ENCODE peak calls at places on chromosomes 1 and 21, in ten cellular contexts. One of them, this sample, is unnamed.
A peak's percentile ranks its signal among the peaks of the same experiment; 100 is the strongest.

GRCh38 chr1:23979387-23980005 is 631 bp downstream of the SRSF10 start:
- DNase-seq in transverse colon: no peak
- DNase-seq in astrocyte: no peak
- DNase-seq in SK-N-SH: no peak
- DNase-seq in esophagus squamous epithelium: no peak
- DNase-seq in tibial nerve: peak; percentile 19
- DNase-seq in HCT116: no peak
- DNase-seq in body of pancreas: no peak
- DNase-seq in stomach: no peak
- DNase-seq in fibroblast of lung: no peak
- DNase-seq in this sample: no peak

GRCh38 chr21:45615145-45615711 is 28.3 kb upstream of the PCBP3 start:
- DNase-seq in transverse colon: peak; percentile 69
- DNase-seq in astrocyte: peak; percentile 45
- DNase-seq in SK-N-SH: peak; percentile 72
- DNase-seq in esophagus squamous epithelium: no peak
- DNase-seq in tibial nerve: no peak
- DNase-seq in HCT116: no peak
- DNase-seq in body of pancreas: peak; percentile 31
- DNase-seq in stomach: peak; percentile 55
- DNase-seq in fibroblast of lung: no peak
- DNase-seq in this sample: peak; percentile 77

GRCh38 chr1:51936531-51936930 is 54.0 kb downstream of the RAB3B start:
- DNase-seq in transverse colon: no peak
- DNase-seq in astrocyte: no peak
- DNase-seq in SK-N-SH: no peak
- DNase-seq in esophagus squamous epithelium: no peak
- DNase-seq in tibial nerve: no peak
- DNase-seq in HCT116: no peak
- DNase-seq in body of pancreas: no peak
- DNase-seq in stomach: no peak
- DNase-seq in fibroblast of lung: peak; percentile 34
- DNase-seq in this sample: no peak

GRCh38 chr21:43624343-43624742 is 34.9 kb downstream of the HSF2BP start:
- DNase-seq in transverse colon: no peak
- DNase-seq in astrocyte: no peak
- DNase-seq in SK-N-SH: no peak
- DNase-seq in esophagus squamous epithelium: no peak
- DNase-seq in tibial nerve: no peak
- DNase-seq in HCT116: no peak
- DNase-seq in body of pancreas: no peak
- DNase-seq in stomach: no peak
- DNase-seq in fibroblast of lung: no peak
- DNase-seq in this sample: no peak

GRCh38 chr1:243325305-243325890 is 69.6 kb downstream of the SDCCAG8 start:
- DNase-seq in transverse colon: no peak
- DNase-seq in astrocyte: peak; percentile 36
- DNase-seq in SK-N-SH: peak; percentile 39
- DNase-seq in esophagus squamous epithelium: no peak
- DNase-seq in tibial nerve: peak; percentile 75
- DNase-seq in HCT116: peak; percentile 38
- DNase-seq in body of pancreas: peak; percentile 30
- DNase-seq in stomach: no peak
- DNase-seq in fibroblast of lung: peak; percentile 81
- DNase-seq in this sample: no peak

GRCh38 chr21:29208666-29209059 is 78.2 kb downstream of the MAP3K7CL start:
- DNase-seq in transverse colon: no peak
- DNase-seq in astrocyte: peak; percentile 96
- DNase-seq in SK-N-SH: no peak
- DNase-seq in esophagus squamous epithelium: no peak
- DNase-seq in tibial nerve: no peak
- DNase-seq in HCT116: no peak
- DNase-seq in body of pancreas: no peak
- DNase-seq in stomach: no peak
- DNase-seq in fibroblast of lung: peak; percentile 84
- DNase-seq in this sample: no peak

GRCh38 chr21:36104306-36105300 is 30.3 kb upstream of the CBR3 start:
- DNase-seq in transverse colon: peak; percentile 34
- DNase-seq in astrocyte: peak; percentile 30
- DNase-seq in SK-N-SH: peak; percentile 33
- DNase-seq in esophagus squamous epithelium: no peak
- DNase-seq in tibial nerve: peak; percentile 56
- DNase-seq in HCT116: peak; percentile 24
- DNase-seq in body of pancreas: peak; percentile 60
- DNase-seq in stomach: peak; percentile 35
- DNase-seq in fibroblast of lung: peak; percentile 53
- DNase-seq in this sample: peak; percentile 70

GRCh38 chr21:34649400-34649799 is 19.4 kb upstream of the CLIC6 start:
- DNase-seq in transverse colon: no peak
- DNase-seq in astrocyte: no peak
- DNase-seq in SK-N-SH: no peak
- DNase-seq in esophagus squamous epithelium: no peak
- DNase-seq in tibial nerve: no peak
- DNase-seq in HCT116: no peak
- DNase-seq in body of pancreas: no peak
- DNase-seq in stomach: no peak
- DNase-seq in fibroblast of lung: no peak
- DNase-seq in this sample: no peak

GRCh38 chr1:231420959-231421615 is 1.0 kb downstream of the EGLN1 start:
- DNase-seq in transverse colon: peak; percentile 51
- DNase-seq in astrocyte: peak; percentile 60
- DNase-seq in SK-N-SH: peak; percentile 69
- DNase-seq in esophagus squamous epithelium: peak; percentile 7
- DNase-seq in tibial nerve: peak; percentile 22
- DNase-seq in HCT116: no peak
- DNase-seq in body of pancreas: peak; percentile 79
- DNase-seq in stomach: peak; percentile 52
- DNase-seq in fibroblast of lung: peak; percentile 47
- DNase-seq in this sample: peak; percentile 17

GRCh38 chr1:231419147-231419546 is 2.9 kb downstream of the EGLN1 start:
- DNase-seq in transverse colon: no peak
- DNase-seq in astrocyte: no peak
- DNase-seq in SK-N-SH: no peak
- DNase-seq in esophagus squamous epithelium: no peak
- DNase-seq in tibial nerve: no peak
- DNase-seq in HCT116: no peak
- DNase-seq in body of pancreas: no peak
- DNase-seq in stomach: no peak
- DNase-seq in fibroblast of lung: no peak
- DNase-seq in this sample: no peak

GRCh38 chr1:231418741-231419107 is 3.4 kb downstream of the EGLN1 start:
- DNase-seq in transverse colon: no peak
- DNase-seq in astrocyte: no peak
- DNase-seq in SK-N-SH: no peak
- DNase-seq in esophagus squamous epithelium: no peak
- DNase-seq in tibial nerve: no peak
- DNase-seq in HCT116: no peak
- DNase-seq in body of pancreas: no peak
- DNase-seq in stomach: no peak
- DNase-seq in fibroblast of lung: no peak
- DNase-seq in this sample: no peak

GRCh38 chr1:231420299-231420958 is 1.7 kb downstream of the EGLN1 start:
- DNase-seq in transverse colon: no peak
- DNase-seq in astrocyte: peak; percentile 39
- DNase-seq in SK-N-SH: peak; percentile 12
- DNase-seq in esophagus squamous epithelium: no peak
- DNase-seq in tibial nerve: no peak
- DNase-seq in HCT116: no peak
- DNase-seq in body of pancreas: no peak
- DNase-seq in stomach: no peak
- DNase-seq in fibroblast of lung: peak; percentile 36
- DNase-seq in this sample: no peak

DNA sequence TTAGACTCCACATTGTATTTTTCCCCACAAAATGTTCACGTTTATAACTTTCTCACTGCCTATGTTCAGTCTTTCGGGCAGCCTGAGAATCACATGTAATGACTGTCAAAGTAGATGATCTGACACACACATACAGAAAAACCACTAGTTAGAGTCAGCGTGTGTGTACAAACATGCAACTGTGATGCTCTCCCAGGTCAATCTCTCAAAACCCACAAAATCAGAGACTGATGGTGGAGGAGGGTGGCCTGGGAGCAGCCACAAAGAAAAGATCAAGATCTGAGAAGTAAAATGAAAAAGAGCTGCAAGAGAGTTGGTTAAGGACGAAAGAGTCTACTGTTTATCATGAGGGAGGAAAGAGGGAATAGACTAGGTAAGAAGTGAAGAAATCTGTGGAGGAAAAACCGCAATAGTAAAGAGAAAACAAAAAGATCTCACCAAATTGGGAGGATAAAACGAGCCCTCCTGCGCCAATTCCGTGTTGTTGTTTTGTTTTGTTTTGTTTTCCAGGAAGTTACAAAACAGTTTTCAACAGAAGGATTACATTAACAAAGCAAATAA is 2.3 kb downstream of the EGLN1 start:
- DNase-seq in transverse colon: no peak
- DNase-seq in astrocyte: no peak
- DNase-seq in SK-N-SH: no peak
- DNase-seq in esophagus squamous epithelium: no peak
- DNase-seq in tibial nerve: no peak
- DNase-seq in HCT116: no peak
- DNase-seq in body of pancreas: no peak
- DNase-seq in stomach: no peak
- DNase-seq in fibroblast of lung: peak; percentile 14
- DNase-seq in this sample: no peak
- H3K9me3 ChIP-seq in transverse colon: no peaks in the 10 kb centered on the region
- H3K9me3 ChIP-seq in astrocyte: no peaks in the 10 kb centered on the region
- H3K9me3 ChIP-seq in SK-N-SH: no peaks in the 10 kb centered on the region
- H3K9me3 ChIP-seq in esophagus squamous epithelium: no peaks in the 10 kb centered on the region
- H3K9me3 ChIP-seq in tibial nerve: no peaks in the 10 kb centered on the region
- H3K9me3 ChIP-seq in HCT116: no peaks in the 10 kb centered on the region
- H3K9me3 ChIP-seq in body of pancreas: no peaks in the 10 kb centered on the region
- H3K9me3 ChIP-seq in stomach: no peaks in the 10 kb centered on the region
- H3K9me3 ChIP-seq in fibroblast of lung: no peaks in the 10 kb centered on the region
- H3K9me3 ChIP-seq in this sample: no peaks in the 10 kb centered on the region

DNA sequence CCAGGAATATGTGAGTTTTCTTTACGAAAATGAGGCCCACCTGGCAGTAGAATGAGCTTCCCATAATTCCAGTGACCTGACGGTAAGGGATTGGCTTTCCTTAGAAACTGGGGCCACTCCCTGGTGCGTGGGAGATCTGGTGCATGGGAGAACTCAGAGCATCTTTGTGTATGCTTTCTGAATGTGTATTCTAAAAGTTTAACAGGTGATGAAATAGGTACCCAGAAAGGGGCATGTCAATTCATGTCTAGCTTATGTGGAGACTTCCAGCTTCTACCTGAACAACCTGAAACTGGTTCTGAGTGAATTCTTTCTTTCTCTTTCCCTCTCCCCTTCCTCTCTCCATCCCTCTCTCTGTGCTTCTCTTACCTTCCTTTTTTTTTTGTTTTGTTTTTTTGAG is 15.2 kb upstream of the FCRLA start:
- DNase-seq in transverse colon: no peak
- DNase-seq in astrocyte: no peak
- DNase-seq in SK-N-SH: no peak
- DNase-seq in esophagus squamous epithelium: no peak
- DNase-seq in tibial nerve: no peak
- DNase-seq in HCT116: no peak
- DNase-seq in body of pancreas: no peak
- DNase-seq in stomach: no peak
- DNase-seq in fibroblast of lung: no peak
- DNase-seq in this sample: no peak
- TF ChIP-seq CTCF in transverse colon: no peak
- TF ChIP-seq CTCF in astrocyte: no peak
- TF ChIP-seq CTCF in SK-N-SH: no peak
- TF ChIP-seq CTCF in esophagus squamous epithelium: no peak
- TF ChIP-seq CTCF in tibial nerve: no peak
- TF ChIP-seq CTCF in HCT116: no peak
- TF ChIP-seq CTCF in body of pancreas: no peak
- TF ChIP-seq CTCF in stomach: no peak
- TF ChIP-seq CTCF in fibroblast of lung: no peak
- TF ChIP-seq CTCF in this sample: no peak

DNA sequence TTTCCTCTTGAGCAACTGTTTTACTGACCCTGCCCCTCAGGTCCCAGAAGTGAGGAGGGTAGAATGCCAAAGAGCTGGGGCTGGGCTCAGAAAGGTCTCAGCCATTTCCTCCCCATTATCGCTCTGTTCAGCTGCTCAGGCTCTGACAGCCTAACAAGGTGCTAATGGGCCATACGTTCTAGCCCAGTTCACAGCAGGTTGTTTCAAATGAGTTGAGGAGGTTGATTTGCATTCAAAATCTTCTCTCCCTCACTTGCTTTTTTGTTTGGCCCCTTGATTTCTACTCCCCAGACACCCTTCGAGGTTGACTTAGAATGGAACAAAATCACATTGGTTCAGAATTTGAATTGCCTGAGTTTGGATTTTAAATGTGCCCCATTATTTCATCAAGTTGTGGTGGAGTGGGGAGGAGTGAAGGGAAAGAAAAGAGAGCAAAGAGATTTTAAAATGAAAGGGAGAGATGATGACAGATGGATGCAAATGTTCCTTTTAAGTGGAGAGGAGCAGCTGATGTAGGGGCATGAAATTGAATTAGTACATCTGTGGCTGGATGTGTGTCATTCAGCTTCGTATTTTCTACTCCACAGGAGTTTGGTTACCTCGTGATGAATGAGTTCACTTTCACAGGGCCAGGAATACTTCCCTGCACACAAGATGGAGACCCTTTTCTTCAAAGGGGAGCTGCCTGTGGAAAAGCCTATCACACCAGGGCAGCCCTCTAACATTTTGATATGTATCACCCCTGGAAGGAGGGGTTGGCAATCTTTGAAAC is 425.8 kb upstream of the CAMK1G start:
- DNase-seq in transverse colon: no peak
- DNase-seq in astrocyte: no peak
- DNase-seq in SK-N-SH: no peak
- DNase-seq in esophagus squamous epithelium: no peak
- DNase-seq in tibial nerve: no peak
- DNase-seq in HCT116: no peak
- DNase-seq in body of pancreas: no peak
- DNase-seq in stomach: no peak
- DNase-seq in fibroblast of lung: no peak
- DNase-seq in this sample: no peak
- H3K27ac ChIP-seq in transverse colon: no peak overlapping the region
- H3K27ac ChIP-seq in astrocyte: no peak overlapping the region
- H3K27ac ChIP-seq in SK-N-SH: no peak overlapping the region
- H3K27ac ChIP-seq in esophagus squamous epithelium: no peak overlapping the region
- H3K27ac ChIP-seq in tibial nerve: no peak overlapping the region
- H3K27ac ChIP-seq in HCT116: no peak overlapping the region
- H3K27ac ChIP-seq in body of pancreas: no peak overlapping the region
- H3K27ac ChIP-seq in stomach: no peak overlapping the region
- H3K27ac ChIP-seq in fibroblast of lung: no peak overlapping the region
- H3K27ac ChIP-seq in this sample: no peak overlapping the region

DNA sequence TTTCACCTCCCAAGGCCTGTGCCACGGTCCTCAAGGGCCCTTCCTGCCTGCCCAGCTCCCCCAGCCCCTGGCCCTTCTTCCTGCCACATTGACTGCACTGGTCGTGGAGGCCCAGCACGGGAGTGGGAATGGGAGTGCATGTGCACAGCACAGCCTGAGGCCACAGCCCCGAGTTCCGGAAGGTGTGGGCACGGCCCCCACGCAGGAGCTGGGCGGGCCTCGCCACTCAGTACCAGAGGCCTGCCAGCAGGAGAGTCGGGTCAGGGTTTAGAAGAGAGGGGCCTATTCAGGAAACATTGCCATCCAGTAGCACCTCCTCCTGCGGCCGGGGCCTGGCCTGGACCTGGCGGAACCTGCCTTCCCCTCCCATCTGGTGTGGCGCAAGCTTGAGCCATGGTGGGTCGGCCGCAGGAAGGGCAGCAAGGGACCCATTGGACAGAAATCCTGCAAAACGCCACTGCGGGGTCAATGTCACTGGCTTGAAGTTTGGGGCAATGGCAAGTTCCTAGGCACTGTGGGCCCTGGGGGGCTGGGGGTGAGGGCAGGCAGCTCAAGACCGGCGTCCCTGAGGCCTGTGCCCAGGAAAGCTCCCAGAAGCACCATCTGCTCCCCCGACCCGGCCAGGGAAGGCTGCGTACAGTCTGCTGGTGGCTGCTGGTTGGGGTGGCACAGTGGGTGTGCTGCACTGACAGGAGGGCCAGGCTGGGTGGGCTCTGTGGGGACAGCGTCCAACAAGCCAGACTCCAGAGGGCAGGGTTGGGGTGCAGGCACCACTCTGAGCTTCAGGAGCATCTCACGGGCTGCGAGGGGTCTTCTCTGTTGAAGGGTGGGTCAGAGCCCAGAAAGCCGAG is 1.8 kb upstream of the TMEM52 start:
- DNase-seq in transverse colon: peak; percentile 13
- DNase-seq in astrocyte: no peak
- DNase-seq in SK-N-SH: peak; percentile 31
- DNase-seq in esophagus squamous epithelium: no peak
- DNase-seq in tibial nerve: no peak
- DNase-seq in HCT116: no peak
- DNase-seq in body of pancreas: no peak
- DNase-seq in stomach: no peak
- DNase-seq in fibroblast of lung: no peak
- DNase-seq in this sample: no peak
- H3K9me3 ChIP-seq in transverse colon: no peaks in the 10 kb centered on the region
- H3K9me3 ChIP-seq in astrocyte: no peaks in the 10 kb centered on the region
- H3K9me3 ChIP-seq in SK-N-SH: no peaks in the 10 kb centered on the region
- H3K9me3 ChIP-seq in esophagus squamous epithelium: no peaks in the 10 kb centered on the region
- H3K9me3 ChIP-seq in tibial nerve: no peaks in the 10 kb centered on the region
- H3K9me3 ChIP-seq in HCT116: no peaks in the 10 kb centered on the region
- H3K9me3 ChIP-seq in body of pancreas: no peaks in the 10 kb centered on the region
- H3K9me3 ChIP-seq in stomach: no peaks in the 10 kb centered on the region
- H3K9me3 ChIP-seq in fibroblast of lung: no peaks in the 10 kb centered on the region
- H3K9me3 ChIP-seq in this sample: no peaks in the 10 kb centered on the region

This sample was measured in CD4-positive, alpha-beta T cell.